ENCODE peak calls at places on chromosomes 11 and 22, in nine cellular contexts. M, F, I, X, W, V, C, G and A are unnamed samples.

GRCh38 chr11:82718307-82718706 is 15.4 kb downstream of the FAM181B start:
- DNase-seq in M (no peak), F (peak; percentile 11), I (no peak), X (peak; percentile 30), W (peak; percentile 34), V (no peak), C (peak; percentile 60), G (no peak), A (no peak)

GRCh38 chr22:19195796-19196731 is 17.5 kb upstream of the SLC25A1 start:
- DNase-seq in M (no peak), F (no peak), I (no peak), X (no peak), W (no peak), V (no peak), C (no peak), G (no peak), A (no peak)

GRCh38 chr11:830295-831131 is 2.2 kb upstream of the CD151 start:
- DNase-seq in M (no peak), F (peak; percentile 71), I (peak; percentile 71), X (peak; percentile 79), W (no peak), V (peak; percentile 84), C (peak; percentile 74), G (no peak), A (no peak)

GRCh38 chr22:38881464-38881871 is 9.5 kb upstream of the CBX6 start:
- DNase-seq in M (peak; percentile 67), F (no peak), I (no peak), X (no peak), W (peak; percentile 35), V (no peak), C (peak; percentile 95), G (no peak), A (no peak)

GRCh38 chr11:70421123-70421522 is 22.8 kb downstream of the CTTN start:
- DNase-seq in M (no peak), F (no peak), I (no peak), X (no peak), W (no peak), V (no peak), C (no peak), G (no peak), A (no peak)

GRCh38 chr11:8021920-8022319 is 34.8 kb downstream of the EIF3F start:
- DNase-seq in M (no peak), F (no peak), I (no peak), X (no peak), W (no peak), V (no peak), C (no peak), G (no peak), A (no peak)

GRCh38 chr11:58900479-58901420 is 38.5 kb upstream of the GLYATL1 start:
- DNase-seq in M (peak; percentile 46), F (peak; percentile 63), I (no peak), X (no peak), W (peak; percentile 66), V (peak; percentile 64), C (peak; percentile 73), G (no peak), A (no peak)

GRCh38 chr11:59810911-59811259 is 307 bp upstream of the MRPL16 start:
- DNase-seq in M (no peak), F (no peak), I (no peak), X (no peak), W (no peak), V (no peak), C (no peak), G (no peak), A (no peak)

GRCh38 chr11:68048681-68049508 is 10.1 kb downstream of the TCIRG1 start:
- DNase-seq in M (no peak), F (no peak), I (no peak), X (no peak), W (no peak), V (no peak), C (no peak), G (no peak), A (no peak)

GRCh38 chr11:119479685-119480275 is 56.8 kb upstream of the THY1 start:
- DNase-seq in M (no peak), F (no peak), I (no peak), X (no peak), W (peak; percentile 31), V (no peak), C (peak; percentile 71), G (no peak), A (no peak)

GRCh38 chr11:69057236-69057635 is 8.5 kb downstream of the TPCN2 start:
- DNase-seq in M (no peak), F (no peak), I (no peak), X (no peak), W (no peak), V (no peak), C (no peak), G (no peak), A (no peak)

GRCh38 chr22:17882727-17883126 is 108.5 kb upstream of the BID start:
- DNase-seq in M (no peak), F (no peak), I (no peak), X (no peak), W (no peak), V (no peak), C (no peak), G (no peak), A (no peak)

GRCh38 chr11:33773399-33774355 is 643 bp downstream of the FBXO3 start:
- DNase-seq in M (no peak), F (peak; percentile 31), I (no peak), X (no peak), W (no peak), V (no peak), C (peak; percentile 47), G (no peak), A (no peak)

GRCh38 chr11:116339306-116339705 is 433.5 kb downstream of the BUD13 start:
- DNase-seq in M (no peak), F (no peak), I (no peak), X (no peak), W (no peak), V (no peak), C (no peak), G (no peak), A (no peak)

GRCh38 chr11:110000045-110000502 is 93.1 kb upstream of the ZC3H12C start:
- DNase-seq in M (peak; percentile 98), F (no peak), I (no peak), X (no peak), W (peak; percentile 88), V (no peak), C (peak; percentile 97), G (no peak), A (no peak)

GRCh38 chr11:75421902-75422247 is 11.1 kb downstream of the KLHL35 start:
- DNase-seq in M (no peak), F (no peak), I (no peak), X (no peak), W (no peak), V (no peak), C (no peak), G (no peak), A (no peak)

GRCh38 chr11:77084581-77085191 is 17.9 kb downstream of the CAPN5 start:
- DNase-seq in M (no peak), F (no peak), I (no peak), X (no peak), W (no peak), V (no peak), C (no peak), G (no peak), A (no peak)

GRCh38 chr11:76314741-76315090 is 66.2 kb downstream of the THAP12 start:
- DNase-seq in M (peak; percentile 5), F (no peak), I (no peak), X (no peak), W (peak; percentile 13), V (no peak), C (peak; percentile 70), G (no peak), A (no peak)